ENCODE peak calls at places on chromosome 6, in five cellular contexts. D is H54, Z is occipital lobe, O is neuronal stem cell, Y is SW 1271. Q is an unnamed sample.
A peak's percentile ranks its signal among the peaks of the same experiment; 100 is the strongest.

GRCh38 chr6:37048851-37049734 is 43.6 kb downstream of the FGD2 start:
- DNase-seq in D (peak; percentile 59), Z (no peak), O (no peak), Y (no peak), Q (peak; percentile 48)

GRCh38 chr6:140105857-140106256 is 731.4 kb upstream of the CITED2 start:
- DNase-seq in D (no peak), Z (no peak), O (no peak), Y (no peak), Q (no peak)

GRCh38 chr6:13709698-13710551 is 1.7 kb downstream of the RANBP9 start:
- DNase-seq in D (no peak), Z (no peak), O (no peak), Y (no peak), Q (no peak)

GRCh38 chr6:35718911-35719381 is 17.9 kb upstream of the ARMC12 start:
- DNase-seq in D (no peak), Z (no peak), O (no peak), Y (no peak), Q (no peak)

GRCh38 chr6:25411316-25411961 is 132.3 kb downstream of the CARMIL1 start:
- DNase-seq in D (no peak), Z (no peak), O (no peak), Y (no peak), Q (no peak)

GRCh38 chr6:121334299-121335104 is at the start of gene TBC1D32:
- DNase-seq in D (peak; percentile 63), Z (peak; percentile 89), O (peak; percentile 81), Y (peak; percentile 76), Q (peak; percentile 92)

GRCh38 chr6:126176266-126176665 is 163.6 kb upstream of the CENPW start:
- DNase-seq in D (no peak), Z (no peak), O (no peak), Y (no peak), Q (no peak)

GRCh38 chr6:38021029-38021428 is 201.5 kb downstream of the ZFAND3 start:
- DNase-seq in D (no peak), Z (no peak), O (no peak), Y (no peak), Q (no peak)

GRCh38 chr6:150403458-150404245 is 34.8 kb downstream of the IYD start:
- DNase-seq in D (no peak), Z (no peak), O (no peak), Y (no peak), Q (no peak)

GRCh38 chr6:32940656-32941411 is at the start of gene HLA-DMB:
- DNase-seq in D (peak; percentile 87), Z (peak; percentile 16), O (peak; percentile 73), Y (peak; percentile 36), Q (no peak)

GRCh38 chr6:156942266-156942665 is 165.1 kb downstream of the ARID1B start:
- DNase-seq in D (no peak), Z (no peak), O (no peak), Y (no peak), Q (no peak)

GRCh38 chr6:147347882-147348214 is 143.6 kb downstream of the STXBP5 start:
- DNase-seq in D (no peak), Z (no peak), O (no peak), Y (no peak), Q (no peak)

GRCh38 chr6:37761872-37762271 is 57.7 kb upstream of the ZFAND3 start:
- DNase-seq in D (no peak), Z (no peak), O (no peak), Y (no peak), Q (no peak)

GRCh38 chr6:9140861-9141534 is 705.7 kb upstream of the SLC35B3 start:
- DNase-seq in D (no peak), Z (no peak), O (no peak), Y (no peak), Q (no peak)

GRCh38 chr6:163384510-163384909 is 30.0 kb upstream of the QKI start:
- DNase-seq in D (no peak), Z (no peak), O (no peak), Y (no peak), Q (no peak)